ENCODE peak calls at places on chromosomes 6 and 20, in five cellular contexts. One of them, this sample, is unnamed.

GRCh38 chr20:3163099-3164042 is 3.7 kb upstream of the FASTKD5 start:
- DNase-seq in GM12878: no peak
- DNase-seq in H1: no peak
- DNase-seq in WTC11: no peak
- DNase-seq in HepG2: no peak
- DNase-seq in this sample: no peak

GRCh38 chr20:64058536-64058935 is 4.5 kb upstream of the TCEA2 start:
- DNase-seq in GM12878: no peak
- DNase-seq in H1: no peak
- DNase-seq in WTC11: no peak
- DNase-seq in HepG2: no peak
- DNase-seq in this sample: no peak

GRCh38 chr6:82959385-82959941 is 106.2 kb downstream of the UBE3D start:
- DNase-seq in GM12878: no peak
- DNase-seq in H1: peak
- DNase-seq in WTC11: peak
- DNase-seq in HepG2: no peak
- DNase-seq in this sample: no peak

GRCh38 chr6:72890671-72891070 is 268.8 kb downstream of the KCNQ5 start:
- DNase-seq in GM12878: no peak
- DNase-seq in H1: no peak
- DNase-seq in WTC11: no peak
- DNase-seq in HepG2: no peak
- DNase-seq in this sample: no peak

GRCh38 chr6:43499028-43499815 is 10.9 kb downstream of the LRRC73 start:
- DNase-seq in GM12878: no peak
- DNase-seq in H1: no peak
- DNase-seq in WTC11: no peak
- DNase-seq in HepG2: peak
- DNase-seq in this sample: no peak

GRCh38 chr20:58888521-58889333 is 36.2 kb downstream of the GNAS start:
- DNase-seq in GM12878: no peak
- DNase-seq in H1: no peak
- DNase-seq in WTC11: peak
- DNase-seq in HepG2: peak
- DNase-seq in this sample: peak

GRCh38 chr20:13870349-13870748 is 85.5 kb downstream of the NDUFAF5 start:
- DNase-seq in GM12878: no peak
- DNase-seq in H1: no peak
- DNase-seq in WTC11: peak
- DNase-seq in HepG2: peak
- DNase-seq in this sample: peak

GRCh38 chr6:142011156-142011555 is 121.6 kb upstream of the GJE1 start:
- DNase-seq in GM12878: no peak
- DNase-seq in H1: no peak
- DNase-seq in WTC11: no peak
- DNase-seq in HepG2: no peak
- DNase-seq in this sample: no peak

GRCh38 chr6:33558801-33559200 is 21.3 kb downstream of the BAK1 start:
- DNase-seq in GM12878: no peak
- DNase-seq in H1: no peak
- DNase-seq in WTC11: no peak
- DNase-seq in HepG2: no peak
- DNase-seq in this sample: no peak

GRCh38 chr6:34723203-34723602 is 26.6 kb upstream of the ILRUN start:
- DNase-seq in GM12878: no peak
- DNase-seq in H1: no peak
- DNase-seq in WTC11: no peak
- DNase-seq in HepG2: peak
- DNase-seq in this sample: no peak

GRCh38 chr6:99295276-99295675 is 54.2 kb downstream of the FAXC start:
- DNase-seq in GM12878: no peak
- DNase-seq in H1: no peak
- DNase-seq in WTC11: no peak
- DNase-seq in HepG2: no peak
- DNase-seq in this sample: no peak

GRCh38 chr6:97053643-97054411 is 129.3 kb downstream of the KLHL32 start:
- DNase-seq in GM12878: no peak
- DNase-seq in H1: no peak
- DNase-seq in WTC11: no peak
- DNase-seq in HepG2: no peak
- DNase-seq in this sample: no peak

GRCh38 chr6:113855500-113856010 is 1.6 kb upstream of the MARCKS start:
- DNase-seq in GM12878: no peak
- DNase-seq in H1: no peak
- DNase-seq in WTC11: peak
- DNase-seq in HepG2: no peak
- DNase-seq in this sample: no peak

GRCh38 chr6:149190228-149190831 is 127.2 kb upstream of the TAB2 start:
- DNase-seq in GM12878: no peak
- DNase-seq in H1: peak
- DNase-seq in WTC11: peak
- DNase-seq in HepG2: peak
- DNase-seq in this sample: peak

GRCh38 chr6:76861403-76861802 is 601.9 kb downstream of the HTR1B start:
- DNase-seq in GM12878: no peak
- DNase-seq in H1: no peak
- DNase-seq in WTC11: peak
- DNase-seq in HepG2: peak
- DNase-seq in this sample: no peak

GRCh38 chr6:143549221-143549620 is 37.7 kb upstream of the FUCA2 start:
- DNase-seq in GM12878: no peak
- DNase-seq in H1: no peak
- DNase-seq in WTC11: no peak
- DNase-seq in HepG2: no peak
- DNase-seq in this sample: no peak

GRCh38 chr6:106510090-106510970 is 119.0 kb downstream of the RTN4IP1 start:
- DNase-seq in GM12878: no peak
- DNase-seq in H1: no peak
- DNase-seq in WTC11: peak
- DNase-seq in HepG2: peak
- DNase-seq in this sample: peak

GRCh38 chr6:127204278-127204677 is 62.4 kb upstream of the RNF146 start:
- DNase-seq in GM12878: no peak
- DNase-seq in H1: no peak
- DNase-seq in WTC11: no peak
- DNase-seq in HepG2: no peak
- DNase-seq in this sample: no peak

GRCh38 chr6:127202676-127203075 is 64.0 kb upstream of the RNF146 start:
- DNase-seq in GM12878: no peak
- DNase-seq in H1: no peak
- DNase-seq in WTC11: no peak
- DNase-seq in HepG2: no peak
- DNase-seq in this sample: no peak

GRCh38 chr6:127205031-127205430 is 61.6 kb upstream of the RNF146 start:
- DNase-seq in GM12878: no peak
- DNase-seq in H1: no peak
- DNase-seq in WTC11: no peak
- DNase-seq in HepG2: no peak
- DNase-seq in this sample: no peak

GRCh38 chr6:127207591-127208120 is 59.0 kb upstream of the RNF146 start:
- DNase-seq in GM12878: no peak
- DNase-seq in H1: no peak
- DNase-seq in WTC11: no peak
- DNase-seq in HepG2: no peak
- DNase-seq in this sample: no peak

GRCh38 chr6:127206531-127207065 is 60.1 kb upstream of the RNF146 start:
- DNase-seq in GM12878: no peak
- DNase-seq in H1: no peak
- DNase-seq in WTC11: no peak
- DNase-seq in HepG2: no peak
- DNase-seq in this sample: no peak
- TF ChIP-seq CREB1 in GM12878: no peak
- TF ChIP-seq CREB1 in H1: no peak
- TF ChIP-seq CREB1 in WTC11: no peak
- TF ChIP-seq CREB1 in HepG2: no peak
- TF ChIP-seq CREB1 in this sample: no peak

DNA sequence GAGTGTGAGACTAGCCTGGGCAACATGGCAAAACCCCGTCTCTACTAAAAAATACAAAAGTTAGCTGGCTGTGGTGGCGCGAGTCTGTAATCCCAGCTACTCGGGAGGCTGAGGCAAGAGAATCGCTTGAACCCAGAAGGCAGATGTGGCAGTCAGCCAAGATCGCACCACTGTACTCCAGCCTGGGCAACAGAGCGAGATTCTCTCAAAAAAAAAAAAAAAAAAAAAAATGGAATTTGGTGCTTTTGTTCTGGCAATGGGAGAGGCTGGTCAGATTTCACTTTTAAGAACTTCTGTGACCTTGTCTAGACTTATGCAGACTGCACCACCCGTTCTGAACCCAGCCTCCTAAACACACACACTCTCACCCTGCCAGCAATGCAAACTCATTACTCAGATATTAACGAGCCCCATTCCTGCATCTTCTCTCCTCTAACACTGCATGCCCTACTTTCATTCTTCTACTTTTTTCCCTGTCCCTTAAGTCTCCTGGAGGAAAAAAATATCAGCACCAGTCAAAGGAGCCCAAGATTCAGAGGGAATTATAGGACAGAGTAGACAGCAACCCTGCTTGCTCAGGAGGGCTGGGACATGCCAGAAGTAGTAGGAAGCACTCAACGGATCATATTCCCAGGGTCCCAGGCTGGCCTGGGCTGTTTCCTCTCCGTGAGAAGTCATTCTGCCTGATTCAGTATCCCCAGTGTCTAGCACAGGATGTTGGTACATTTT is 4.4 kb downstream of the MOCS1 start:
- DNase-seq in GM12878: no peak
- DNase-seq in H1: no peak
- DNase-seq in WTC11: no peak
- DNase-seq in HepG2: peak
- DNase-seq in this sample: no peak
- TF ChIP-seq MAX in GM12878: no peak
- TF ChIP-seq MAX in H1: no peak
- TF ChIP-seq MAX in WTC11: no peak
- TF ChIP-seq MAX in HepG2: no peak
- TF ChIP-seq MAX in this sample: no peak

DNA sequence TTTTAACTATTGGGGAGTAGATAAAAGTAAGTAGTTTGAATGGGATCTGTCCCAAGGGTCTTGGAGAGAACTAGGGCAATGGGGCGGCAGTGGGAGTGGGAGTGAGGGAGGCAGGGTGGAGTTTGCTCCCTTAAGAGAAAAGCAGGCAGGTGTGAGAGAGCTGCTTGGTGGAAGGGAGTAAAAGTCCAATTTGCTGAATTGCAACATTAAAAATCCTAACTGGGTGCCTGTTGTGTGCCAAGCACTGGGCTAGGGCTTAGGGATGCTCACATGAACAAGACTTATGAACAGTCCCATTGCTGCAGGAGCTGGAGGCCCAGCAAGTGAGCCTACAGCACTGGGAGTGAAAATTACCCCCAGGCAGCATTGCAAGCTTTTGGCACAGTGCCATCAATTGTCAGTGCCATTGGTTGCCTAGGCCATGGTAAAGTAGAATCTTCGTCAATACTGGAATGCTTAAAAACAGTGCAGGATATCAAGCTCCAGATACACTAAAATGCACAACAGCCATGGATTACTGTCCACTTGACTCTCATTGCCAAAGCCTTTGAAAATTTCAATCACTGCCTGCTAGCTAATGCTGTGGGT is 277.7 kb upstream of the JARID2 start:
- DNase-seq in GM12878: no peak
- DNase-seq in H1: no peak
- DNase-seq in WTC11: no peak
- DNase-seq in HepG2: no peak
- DNase-seq in this sample: no peak
- TF ChIP-seq CREB1 in GM12878: no peak
- TF ChIP-seq CREB1 in H1: no peak
- TF ChIP-seq CREB1 in WTC11: no peak
- TF ChIP-seq CREB1 in HepG2: no peak
- TF ChIP-seq CREB1 in this sample: no peak

DNA sequence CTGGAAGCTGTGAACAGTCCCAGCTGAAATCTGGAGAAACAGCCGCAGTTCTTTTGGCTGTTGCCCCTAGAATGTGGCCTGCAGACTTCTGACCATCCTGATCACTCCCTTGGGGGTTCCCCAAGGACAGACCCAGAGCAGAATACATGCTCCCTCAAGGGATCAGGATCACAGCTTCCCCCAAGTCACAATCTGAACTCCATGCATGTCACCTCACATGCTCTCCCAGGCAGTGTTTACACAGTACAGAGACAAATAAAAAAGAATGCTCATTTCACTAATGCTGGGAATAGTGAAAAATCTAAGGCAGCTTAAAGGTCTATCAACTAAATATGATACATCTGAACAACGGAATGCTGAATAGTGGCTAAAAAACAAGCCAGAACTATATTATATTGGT is 20.5 kb downstream of the SPAG4 start:
- DNase-seq in GM12878: no peak
- DNase-seq in H1: no peak
- DNase-seq in WTC11: no peak
- DNase-seq in HepG2: peak
- DNase-seq in this sample: no peak
- TF ChIP-seq MAX in GM12878: no peak
- TF ChIP-seq MAX in H1: no peak
- TF ChIP-seq MAX in WTC11: no peak
- TF ChIP-seq MAX in HepG2: no peak
- TF ChIP-seq MAX in this sample: no peak

GRCh38 chr6:167113935-167114910 is 8.7 kb upstream of the CCR6 start:
- DNase-seq in GM12878: peak
- DNase-seq in H1: no peak
- DNase-seq in WTC11: no peak
- DNase-seq in HepG2: no peak
- DNase-seq in this sample: no peak

GRCh38 chr6:167118006-167118405 is 4.9 kb upstream of the CCR6 start:
- DNase-seq in GM12878: no peak
- DNase-seq in H1: no peak
- DNase-seq in WTC11: no peak
- DNase-seq in HepG2: no peak
- DNase-seq in this sample: no peak

GRCh38 chr6:167115054-167115453 is 7.8 kb upstream of the CCR6 start:
- DNase-seq in GM12878: no peak
- DNase-seq in H1: no peak
- DNase-seq in WTC11: peak
- DNase-seq in HepG2: no peak
- DNase-seq in this sample: no peak

GRCh38 chr6:167116838-167117228 is 6.1 kb upstream of the CCR6 start:
- DNase-seq in GM12878: no peak
- DNase-seq in H1: no peak
- DNase-seq in WTC11: no peak
- DNase-seq in HepG2: no peak
- DNase-seq in this sample: no peak

GRCh38 chr6:167116109-167116837 is 6.6 kb upstream of the CCR6 start:
- DNase-seq in GM12878: no peak
- DNase-seq in H1: no peak
- DNase-seq in WTC11: no peak
- DNase-seq in HepG2: no peak
- DNase-seq in this sample: no peak
- TF ChIP-seq CREB1 in GM12878: no peak
- TF ChIP-seq CREB1 in H1: no peak
- TF ChIP-seq CREB1 in WTC11: no peak
- TF ChIP-seq CREB1 in HepG2: no peak
- TF ChIP-seq CREB1 in this sample: no peak